ENCODE peak calls at places on chromosomes 3 and 15, in nine cellular contexts. R, W, B, V, Q, C, G, M and J are unnamed samples.

GRCh38 chr15:78080088-78080460 is 2.6 kb upstream of the TBC1D2B start:
- DNase-seq in R (no peak), W (no peak), B (no peak), V (no peak), Q (no peak), C (no peak), G (no peak), M (no peak), J (no peak)

GRCh38 chr15:49471733-49472132 is 48.7 kb downstream of the FGF7 start:
- DNase-seq in R (no peak), W (peak), B (no peak), V (no peak), Q (no peak), C (no peak), G (no peak), M (no peak), J (no peak)

GRCh38 chr3:99012051-99012450 is 110.6 kb upstream of the DCBLD2 start:
- DNase-seq in R (no peak), W (no peak), B (no peak), V (no peak), Q (no peak), C (no peak), G (no peak), M (no peak), J (peak)

GRCh38 chr3:177948716-177949422 is 587.4 kb upstream of the KCNMB2 start:
- DNase-seq in R (no peak), W (no peak), B (no peak), V (no peak), Q (no peak), C (no peak), G (no peak), M (no peak), J (no peak)

GRCh38 chr15:66866651-66867050 is 164.6 kb downstream of the SMAD6 start:
- DNase-seq in R (no peak), W (no peak), B (no peak), V (peak), Q (no peak), C (no peak), G (no peak), M (no peak), J (no peak)

GRCh38 chr3:135348698-135349097 is 553.6 kb downstream of the EPHB1 start:
- DNase-seq in R (no peak), W (no peak), B (no peak), V (no peak), Q (no peak), C (no peak), G (no peak), M (no peak), J (no peak)

GRCh38 chr3:69409831-69410230 is 23.9 kb upstream of the FRMD4B start:
- DNase-seq in R (peak), W (no peak), B (no peak), V (no peak), Q (no peak), C (no peak), G (no peak), M (no peak), J (no peak)

GRCh38 chr15:44207643-44208042 is 12.6 kb upstream of the FRMD5 start:
- DNase-seq in R (peak), W (no peak), B (no peak), V (no peak), Q (no peak), C (no peak), G (peak), M (no peak), J (peak)